ENCODE peak calls at places on chromosome 7, in six cellular contexts. One of them, this sample, is unnamed.

GRCh38 chr7:106678795-106679152 is 17.8 kb upstream of the CCDC71L start:
- DNase-seq in A549: no peak
- DNase-seq in testis: no peak
- DNase-seq in suprapubic skin: no peak
- DNase-seq in tibial nerve: no peak
- DNase-seq in gastrocnemius medialis: no peak
- DNase-seq in this sample: no peak

GRCh38 chr7:82362129-82362528 is 81.4 kb downstream of the CACNA2D1 start:
- DNase-seq in testis: no peak
- DNase-seq in tibial nerve: no peak
- DNase-seq in suprapubic skin: no peak
- DNase-seq in gastrocnemius medialis: no peak
- DNase-seq in A549: no peak
- DNase-seq in this sample: no peak

GRCh38 chr7:17939111-17939669 is 1.1 kb downstream of the SNX13 start:
- DNase-seq in testis: no peak
- DNase-seq in gastrocnemius medialis: no peak
- DNase-seq in suprapubic skin: no peak
- DNase-seq in A549: peak
- DNase-seq in tibial nerve: no peak
- DNase-seq in this sample: no peak

GRCh38 chr7:95725170-95725569 is 47.2 kb upstream of the DYNC1I1 start:
- DNase-seq in suprapubic skin: no peak
- DNase-seq in A549: no peak
- DNase-seq in tibial nerve: no peak
- DNase-seq in gastrocnemius medialis: no peak
- DNase-seq in testis: no peak
- DNase-seq in this sample: no peak

GRCh38 chr7:28802450-28802849 is 155.7 kb downstream of the TRIL start:
- DNase-seq in suprapubic skin: no peak
- DNase-seq in A549: no peak
- DNase-seq in testis: no peak
- DNase-seq in gastrocnemius medialis: no peak
- DNase-seq in tibial nerve: no peak
- DNase-seq in this sample: no peak

GRCh38 chr7:70432567-70433001 is 699.4 kb upstream of the GALNT17 start:
- DNase-seq in tibial nerve: no peak
- DNase-seq in testis: no peak
- DNase-seq in gastrocnemius medialis: no peak
- DNase-seq in A549: no peak
- DNase-seq in suprapubic skin: no peak
- DNase-seq in this sample: no peak

GRCh38 chr7:127383123-127383835 is 9.2 kb downstream of the ZNF800 start:
- DNase-seq in testis: no peak
- DNase-seq in tibial nerve: no peak
- DNase-seq in A549: no peak
- DNase-seq in suprapubic skin: no peak
- DNase-seq in gastrocnemius medialis: no peak
- DNase-seq in this sample: no peak

GRCh38 chr7:46100521-46100920 is 179.4 kb upstream of the IGFBP3 start:
- DNase-seq in gastrocnemius medialis: no peak
- DNase-seq in suprapubic skin: no peak
- DNase-seq in testis: no peak
- DNase-seq in A549: no peak
- DNase-seq in tibial nerve: no peak
- DNase-seq in this sample: no peak

GRCh38 chr7:51847461-51848134 is 531.0 kb upstream of the COBL start:
- DNase-seq in suprapubic skin: no peak
- DNase-seq in testis: no peak
- DNase-seq in tibial nerve: no peak
- DNase-seq in A549: no peak
- DNase-seq in gastrocnemius medialis: no peak
- DNase-seq in this sample: no peak

GRCh38 chr7:1200045-1200444 is 32.6 kb upstream of the UNCX start:
- DNase-seq in gastrocnemius medialis: no peak
- DNase-seq in tibial nerve: no peak
- DNase-seq in A549: no peak
- DNase-seq in suprapubic skin: no peak
- DNase-seq in testis: no peak
- DNase-seq in this sample: no peak

GRCh38 chr7:111763221-111763791 is 201.0 kb upstream of the IMMP2L start:
- DNase-seq in suprapubic skin: no peak
- DNase-seq in testis: no peak
- DNase-seq in gastrocnemius medialis: no peak
- DNase-seq in A549: peak
- DNase-seq in tibial nerve: no peak
- DNase-seq in this sample: no peak

GRCh38 chr7:105875505-105875904 is 894 bp downstream of the ATXN7L1 start:
- DNase-seq in suprapubic skin: no peak
- DNase-seq in A549: no peak
- DNase-seq in gastrocnemius medialis: no peak
- DNase-seq in testis: no peak
- DNase-seq in tibial nerve: no peak
- DNase-seq in this sample: no peak

GRCh38 chr7:56537952-56538351 is 421.7 kb upstream of the NUPR2 start:
- DNase-seq in suprapubic skin: no peak
- DNase-seq in gastrocnemius medialis: no peak
- DNase-seq in tibial nerve: no peak
- DNase-seq in testis: peak
- DNase-seq in A549: no peak
- DNase-seq in this sample: no peak

GRCh38 chr7:43791-44540 is 148.4 kb upstream of the FAM20C start:
- DNase-seq in gastrocnemius medialis: no peak
- DNase-seq in suprapubic skin: peak
- DNase-seq in A549: no peak
- DNase-seq in testis: no peak
- DNase-seq in tibial nerve: peak
- DNase-seq in this sample: peak

GRCh38 chr7:127550247-127550646 is 35.1 kb downstream of the GCC1 start:
- DNase-seq in suprapubic skin: no peak
- DNase-seq in testis: no peak
- DNase-seq in A549: no peak
- DNase-seq in tibial nerve: no peak
- DNase-seq in gastrocnemius medialis: no peak
- DNase-seq in this sample: no peak

GRCh38 chr7:84195295-84196006 is 862 bp upstream of the SEMA3A start:
- DNase-seq in suprapubic skin: no peak
- DNase-seq in tibial nerve: no peak
- DNase-seq in gastrocnemius medialis: no peak
- DNase-seq in testis: no peak
- DNase-seq in A549: no peak
- DNase-seq in this sample: no peak

GRCh38 chr7:79096361-79096805 is 357.1 kb downstream of the MAGI2 start:
- DNase-seq in suprapubic skin: no peak
- DNase-seq in tibial nerve: no peak
- DNase-seq in gastrocnemius medialis: no peak
- DNase-seq in A549: no peak
- DNase-seq in testis: no peak
- DNase-seq in this sample: no peak

GRCh38 chr7:128197989-128198580 is 43.0 kb upstream of the LEP start:
- DNase-seq in A549: no peak
- DNase-seq in suprapubic skin: no peak
- DNase-seq in tibial nerve: no peak
- DNase-seq in gastrocnemius medialis: no peak
- DNase-seq in testis: no peak
- DNase-seq in this sample: no peak

GRCh38 chr7:102917436-102918353 is 4.9 kb downstream of the LRRC17 start:
- DNase-seq in suprapubic skin: no peak
- DNase-seq in testis: no peak
- DNase-seq in tibial nerve: no peak
- DNase-seq in gastrocnemius medialis: no peak
- DNase-seq in A549: no peak
- DNase-seq in this sample: no peak

GRCh38 chr7:22781230-22781711 is 41.4 kb downstream of the TOMM7 start:
- DNase-seq in suprapubic skin: no peak
- DNase-seq in A549: no peak
- DNase-seq in gastrocnemius medialis: no peak
- DNase-seq in tibial nerve: no peak
- DNase-seq in testis: no peak
- DNase-seq in this sample: no peak

GRCh38 chr7:105589221-105590077 is 8.2 kb upstream of the EFCAB10 start:
- DNase-seq in suprapubic skin: no peak
- DNase-seq in A549: peak
- DNase-seq in testis: peak
- DNase-seq in tibial nerve: peak
- DNase-seq in gastrocnemius medialis: peak
- DNase-seq in this sample: peak

GRCh38 chr7:80253237-80253636 is 118.6 kb downstream of the GNAI1 start:
- DNase-seq in A549: no peak
- DNase-seq in testis: no peak
- DNase-seq in suprapubic skin: no peak
- DNase-seq in tibial nerve: no peak
- DNase-seq in gastrocnemius medialis: no peak
- DNase-seq in this sample: no peak

GRCh38 chr7:50346548-50347497 is 42.3 kb downstream of the IKZF1 start:
- DNase-seq in testis: no peak
- DNase-seq in gastrocnemius medialis: no peak
- DNase-seq in A549: no peak
- DNase-seq in tibial nerve: no peak
- DNase-seq in suprapubic skin: no peak
- DNase-seq in this sample: no peak

GRCh38 chr7:67875558-67875957 is 878.9 kb downstream of the TYW1 start:
- DNase-seq in suprapubic skin: no peak
- DNase-seq in gastrocnemius medialis: no peak
- DNase-seq in A549: no peak
- DNase-seq in testis: no peak
- DNase-seq in tibial nerve: no peak
- DNase-seq in this sample: no peak

GRCh38 chr7:27714831-27715444 is 25.0 kb upstream of the TAX1BP1 start:
- DNase-seq in testis: no peak
- DNase-seq in tibial nerve: no peak
- DNase-seq in suprapubic skin: no peak
- DNase-seq in A549: no peak
- DNase-seq in gastrocnemius medialis: no peak
- DNase-seq in this sample: no peak

GRCh38 chr7:130985361-130985760 is 251.4 kb upstream of the KLF14 start:
- DNase-seq in A549: no peak
- DNase-seq in tibial nerve: no peak
- DNase-seq in gastrocnemius medialis: no peak
- DNase-seq in testis: no peak
- DNase-seq in suprapubic skin: no peak
- DNase-seq in this sample: no peak

GRCh38 chr7:130989006-130989795 is 255.2 kb upstream of the KLF14 start:
- DNase-seq in A549: no peak
- DNase-seq in suprapubic skin: no peak
- DNase-seq in gastrocnemius medialis: no peak
- DNase-seq in tibial nerve: no peak
- DNase-seq in testis: no peak
- DNase-seq in this sample: no peak

GRCh38 chr7:130987092-130987491 is 253.1 kb upstream of the KLF14 start:
- DNase-seq in A549: no peak
- DNase-seq in tibial nerve: no peak
- DNase-seq in testis: no peak
- DNase-seq in gastrocnemius medialis: no peak
- DNase-seq in suprapubic skin: no peak
- DNase-seq in this sample: no peak

GRCh38 chr7:130988443-130988842 is 254.4 kb upstream of the KLF14 start:
- DNase-seq in suprapubic skin: no peak
- DNase-seq in A549: no peak
- DNase-seq in testis: no peak
- DNase-seq in tibial nerve: no peak
- DNase-seq in gastrocnemius medialis: no peak
- DNase-seq in this sample: no peak

DNA sequence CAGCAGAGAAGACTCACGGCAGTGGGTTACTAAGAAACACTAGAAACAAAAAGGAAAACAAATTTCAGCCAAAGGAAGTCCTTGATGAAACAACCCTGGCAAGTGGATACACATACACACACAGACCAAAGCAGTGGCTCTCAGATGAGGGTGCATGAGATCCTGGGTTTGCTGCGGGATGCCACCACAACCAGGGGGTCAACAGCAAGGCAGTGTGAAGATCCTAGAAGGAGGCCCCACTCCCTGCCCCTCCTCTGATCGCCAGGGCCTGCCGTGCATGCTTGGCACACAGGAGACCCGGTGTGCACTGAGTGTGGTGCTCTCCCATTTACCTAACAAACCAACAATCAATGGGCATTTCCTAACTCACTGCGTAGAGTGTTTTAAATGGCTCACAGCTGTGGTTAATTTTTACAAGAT is 252.3 kb upstream of the KLF14 start:
- DNase-seq in testis: no peak
- DNase-seq in tibial nerve: no peak
- DNase-seq in A549: no peak
- DNase-seq in suprapubic skin: no peak
- DNase-seq in gastrocnemius medialis: no peak
- DNase-seq in this sample: no peak
- TF ChIP-seq POLR2A in testis: no peak
- TF ChIP-seq POLR2A in tibial nerve: no peak
- TF ChIP-seq POLR2A in A549: no peak
- TF ChIP-seq POLR2A in suprapubic skin: no peak
- TF ChIP-seq POLR2A in gastrocnemius medialis: no peak
- TF ChIP-seq POLR2A in this sample: no peak

GRCh38 chr7:5703572-5704533 is 77.6 kb downstream of the RNF216 start:
- DNase-seq in tibial nerve: no peak
- DNase-seq in A549: no peak
- DNase-seq in suprapubic skin: no peak
- DNase-seq in gastrocnemius medialis: no peak
- DNase-seq in testis: no peak
- DNase-seq in this sample: no peak
- H3K27ac ChIP-seq in tibial nerve: peak
- H3K27ac ChIP-seq in A549: no peak
- H3K27ac ChIP-seq in suprapubic skin: no peak
- H3K27ac ChIP-seq in gastrocnemius medialis: peak
- H3K27ac ChIP-seq in testis: peak
- H3K27ac ChIP-seq in this sample: no peak

GRCh38 chr7:7967909-7968543 is 570 bp upstream of the GLCCI1 start:
- DNase-seq in testis: no peak
- DNase-seq in gastrocnemius medialis: no peak
- DNase-seq in A549: no peak
- DNase-seq in tibial nerve: no peak
- DNase-seq in suprapubic skin: no peak
- DNase-seq in this sample: no peak
- TF ChIP-seq POLR2A in testis: no peak
- TF ChIP-seq POLR2A in gastrocnemius medialis: no peak
- TF ChIP-seq POLR2A in A549: no peak
- TF ChIP-seq POLR2A in tibial nerve: no peak
- TF ChIP-seq POLR2A in suprapubic skin: no peak
- TF ChIP-seq POLR2A in this sample: no peak

GRCh38 chr7:108146070-108146842 is 16.1 kb upstream of the LAMB4 start:
- DNase-seq in tibial nerve: peak
- DNase-seq in suprapubic skin: no peak
- DNase-seq in testis: peak
- DNase-seq in A549: peak
- DNase-seq in gastrocnemius medialis: peak
- DNase-seq in this sample: peak

GRCh38 chr7:108147031-108147563 is 16.9 kb upstream of the LAMB4 start:
- DNase-seq in A549: no peak
- DNase-seq in testis: no peak
- DNase-seq in gastrocnemius medialis: no peak
- DNase-seq in suprapubic skin: no peak
- DNase-seq in tibial nerve: no peak
- DNase-seq in this sample: no peak

GRCh38 chr7:108152198-108152597 is 22.0 kb upstream of the LAMB4 start:
- DNase-seq in tibial nerve: no peak
- DNase-seq in A549: no peak
- DNase-seq in testis: no peak
- DNase-seq in gastrocnemius medialis: no peak
- DNase-seq in suprapubic skin: no peak
- DNase-seq in this sample: no peak

GRCh38 chr7:108149119-108149518 is 19.0 kb upstream of the LAMB4 start:
- DNase-seq in gastrocnemius medialis: no peak
- DNase-seq in A549: no peak
- DNase-seq in testis: no peak
- DNase-seq in suprapubic skin: no peak
- DNase-seq in tibial nerve: no peak
- DNase-seq in this sample: no peak

GRCh38 chr7:108149908-108150307 is 19.7 kb upstream of the LAMB4 start:
- DNase-seq in testis: no peak
- DNase-seq in A549: no peak
- DNase-seq in gastrocnemius medialis: no peak
- DNase-seq in tibial nerve: no peak
- DNase-seq in suprapubic skin: no peak
- DNase-seq in this sample: no peak
- H3K27ac ChIP-seq in testis: no peak
- H3K27ac ChIP-seq in A549: no peak
- H3K27ac ChIP-seq in gastrocnemius medialis: no peak
- H3K27ac ChIP-seq in tibial nerve: no peak
- H3K27ac ChIP-seq in suprapubic skin: no peak
- H3K27ac ChIP-seq in this sample: no peak